ENCODE peak calls at places on chromosomes 13 and 19, in nine cellular contexts. C is GDM1; U is CD8-positive, alpha-beta memory T cell; K is dorsolateral prefrontal cortex; Q is stimulated activated CD8-positive, alpha-beta memory T cell treated with anti-CD3 and anti-CD28 coated beads, Interleukin-7, amount 100 ng/mL, for 24 hours; R is endothelial cell; G is activated gamma-delta T cell treated with Interleukin-2 at 50 U/mL for 16 hours; O is fibroblast of lung; A is cortex of kidney. Z is an unnamed sample.

GRCh38 chr13:110533771-110534670 is 27.5 kb downstream of the RAB20 start:
- DNase-seq in C (no peak), U (no peak), K (no peak), Q (no peak), R (no peak), G (no peak), O (no peak), A (no peak), Z (no peak)

GRCh38 chr19:17762505-17763229 is 11.4 kb downstream of the FCHO1 start:
- DNase-seq in C (peak; percentile 19), U (no peak), K (peak; percentile 67), Q (no peak), R (no peak), G (no peak), O (peak; percentile 54), A (no peak), Z (no peak)

GRCh38 chr19:55766466-55766865 is 2.5 kb upstream of the RFPL4AL1 start:
- DNase-seq in C (no peak), U (no peak), K (no peak), Q (no peak), R (no peak), G (no peak), O (no peak), A (no peak), Z (no peak)

GRCh38 chr19:38735257-38735686 is 9.0 kb downstream of the CAPN12 start:
- DNase-seq in C (no peak), U (peak; percentile 39), K (no peak), Q (no peak), R (no peak), G (no peak), O (no peak), A (no peak), Z (no peak)

GRCh38 chr19:3762501-3763459 is at the start of gene MRPL54:
- DNase-seq in C (peak; percentile 99), U (peak; percentile 98), K (peak; percentile 99), Q (peak; percentile 98), R (peak; percentile 99), G (peak; percentile 99), O (peak; percentile 99), A (peak; percentile 88), Z (peak; percentile 99)

GRCh38 chr13:95176611-95177259 is 124.5 kb downstream of the ABCC4 start:
- DNase-seq in C (no peak), U (no peak), K (no peak), Q (no peak), R (no peak), G (no peak), O (no peak), A (no peak), Z (no peak)

GRCh38 chr13:27960362-27961226 is 8.5 kb downstream of the CDX2 start:
- DNase-seq in C (peak; percentile 53), U (no peak), K (no peak), Q (no peak), R (peak; percentile 83), G (no peak), O (peak; percentile 13), A (no peak), Z (no peak)

GRCh38 chr13:40974460-40975407 is 44.4 kb downstream of the ELF1 start:
- DNase-seq in C (peak; percentile 60), U (no peak), K (no peak), Q (no peak), R (peak; percentile 38), G (peak; percentile 36), O (peak; percentile 76), A (no peak), Z (no peak)

GRCh38 chr13:41332829-41333228 is 21.8 kb downstream of the NAA16 start:
- DNase-seq in C (no peak), U (no peak), K (no peak), Q (no peak), R (no peak), G (no peak), O (peak; percentile 65), A (no peak), Z (no peak)

GRCh38 chr13:96948127-96948526 is 46.1 kb downstream of the OXGR1 start:
- DNase-seq in C (no peak), U (no peak), K (no peak), Q (no peak), R (no peak), G (no peak), O (no peak), A (no peak), Z (no peak)

GRCh38 chr19:47253467-47253881 is 2.9 kb upstream of the CCDC9 start:
- DNase-seq in C (no peak), U (no peak), K (no peak), Q (no peak), R (no peak), G (no peak), O (peak; percentile 72), A (no peak), Z (no peak)

GRCh38 chr13:110581489-110582185 is 20.1 kb upstream of the RAB20 start:
- DNase-seq in C (no peak), U (no peak), K (peak; percentile 11), Q (no peak), R (no peak), G (no peak), O (no peak), A (no peak), Z (no peak)

GRCh38 chr13:27472441-27472840 is 22.1 kb upstream of the MTIF3 start:
- DNase-seq in C (no peak), U (no peak), K (no peak), Q (no peak), R (no peak), G (no peak), O (no peak), A (no peak), Z (no peak)

GRCh38 chr19:31759359-31759758 is 410.1 kb upstream of the TSHZ3 start:
- DNase-seq in C (no peak), U (no peak), K (no peak), Q (no peak), R (no peak), G (no peak), O (no peak), A (no peak), Z (no peak)

GRCh38 chr19:2494084-2494446 is 18.1 kb downstream of the GADD45B start:
- DNase-seq in C (no peak), U (no peak), K (peak; percentile 45), Q (no peak), R (no peak), G (no peak), O (peak; percentile 38), A (no peak), Z (peak; percentile 27)

GRCh38 chr19:21022996-21023395 is 2.5 kb downstream of the ZNF430 start:
- DNase-seq in C (no peak), U (no peak), K (no peak), Q (no peak), R (no peak), G (peak; percentile 14), O (peak; percentile 34), A (no peak), Z (peak; percentile 73)

GRCh38 chr13:46885018-46885417 is 11.8 kb downstream of the HTR2A start:
- DNase-seq in C (no peak), U (no peak), K (no peak), Q (no peak), R (no peak), G (no peak), O (no peak), A (no peak), Z (no peak)

GRCh38 chr13:20198781-20199180 is 6.0 kb upstream of the GJB2 start:
- DNase-seq in C (no peak), U (no peak), K (no peak), Q (no peak), R (no peak), G (no peak), O (no peak), A (no peak), Z (no peak)

GRCh38 chr13:64709079-64709478 is 2521.1 kb downstream of the PCDH9 start:
- DNase-seq in C (no peak), U (no peak), K (no peak), Q (no peak), R (no peak), G (no peak), O (no peak), A (no peak), Z (no peak)

GRCh38 chr19:52170863-52171320 is 529 bp downstream of the ZNF836 start:
- DNase-seq in C (no peak), U (no peak), K (no peak), Q (no peak), R (peak; percentile 40), G (no peak), O (no peak), A (no peak), Z (peak; percentile 35)

GRCh38 chr19:33401683-33402420 is 28.3 kb downstream of the CEBPG start:
- DNase-seq in C (no peak), U (no peak), K (no peak), Q (no peak), R (no peak), G (no peak), O (no peak), A (no peak), Z (peak; percentile 1)

GRCh38 chr19:22545751-22546150 is 88.4 kb upstream of the ZNF492 start:
- DNase-seq in C (peak; percentile 34), U (no peak), K (peak; percentile 48), Q (no peak), R (peak; percentile 9), G (no peak), O (no peak), A (no peak), Z (peak; percentile 68)

GRCh38 chr19:19615086-19615485 is 3.4 kb downstream of the PBX4 start:
- DNase-seq in C (no peak), U (peak; percentile 36), K (no peak), Q (no peak), R (no peak), G (peak; percentile 55), O (no peak), A (no peak), Z (peak; percentile 53)

GRCh38 chr19:35715981-35716734 is 1.6 kb upstream of the KMT2B start:
- DNase-seq in C (no peak), U (no peak), K (no peak), Q (no peak), R (peak; percentile 60), G (no peak), O (no peak), A (no peak), Z (peak; percentile 60)

GRCh38 chr19:9735986-9736385 is 32.6 kb downstream of the ZNF846 start:
- DNase-seq in C (no peak), U (no peak), K (no peak), Q (no peak), R (no peak), G (no peak), O (no peak), A (no peak), Z (no peak)

GRCh38 chr13:109840201-109840892 is 54.0 kb upstream of the IRS2 start:
- DNase-seq in C (peak; percentile 56), U (no peak), K (no peak), Q (no peak), R (no peak), G (no peak), O (peak; percentile 15), A (no peak), Z (no peak)

GRCh38 chr13:106617561-106617960 is 49.6 kb upstream of the ARGLU1 start:
- DNase-seq in C (no peak), U (no peak), K (no peak), Q (no peak), R (no peak), G (no peak), O (no peak), A (no peak), Z (no peak)

GRCh38 chr19:29836409-29836825 is 24.6 kb downstream of the CCNE1 start:
- DNase-seq in C (no peak), U (no peak), K (no peak), Q (no peak), R (no peak), G (no peak), O (no peak), A (no peak), Z (no peak)

GRCh38 chr13:47413112-47413511 is 516.3 kb upstream of the HTR2A start:
- DNase-seq in C (no peak), U (no peak), K (no peak), Q (no peak), R (no peak), G (no peak), O (peak; percentile 19), A (no peak), Z (no peak)

GRCh38 chr13:26991508-26992181 is 180.0 kb downstream of the USP12 start:
- DNase-seq in C (no peak), U (no peak), K (peak; percentile 68), Q (no peak), R (no peak), G (no peak), O (peak; percentile 32), A (no peak), Z (no peak)

GRCh38 chr13:98143601-98144500 is 957 bp downstream of the FARP1 start:
- DNase-seq in C (no peak), U (no peak), K (no peak), Q (no peak), R (peak; percentile 47), G (no peak), O (peak; percentile 46), A (no peak), Z (peak; percentile 42)

Z was measured in thyroid gland.